ENCODE peak calls at places on chromosome 15, in nine cellular contexts. C, X, A, G, E, W, T, K and H are unnamed samples.
A peak's percentile ranks its signal among the peaks of the same experiment; 100 is the strongest.

GRCh38 chr15:100680726-100681125 is 78.3 kb downstream of the ASB7 start:
- DNase-seq in E (no peak), C (no peak), W (no peak), K (no peak), T (no peak), A (no peak), G (no peak), X (no peak), H (no peak)

GRCh38 chr15:91561371-91562100 is 292.0 kb upstream of the SLCO3A1 start:
- DNase-seq in X (peak; percentile 67), T (no peak), C (peak; percentile 97), A (peak; percentile 3), E (peak; percentile 98), W (no peak), K (no peak), G (peak; percentile 37), H (no peak)

GRCh38 chr15:32700501-32701150 is 17.2 kb upstream of the GREM1 start:
- DNase-seq in W (peak; percentile 67), G (no peak), E (no peak), C (no peak), A (no peak), K (peak; percentile 52), X (no peak), T (no peak), H (no peak)

GRCh38 chr15:33654859-33655258 is 313.4 kb upstream of the CHRM5 start:
- DNase-seq in X (no peak), E (no peak), A (peak; percentile 16), K (no peak), G (no peak), C (peak; percentile 38), W (no peak), T (no peak), H (peak; percentile 46)

GRCh38 chr15:41256577-41257038 is 25.5 kb downstream of the CHP1 start:
- DNase-seq in T (no peak), E (no peak), C (no peak), X (no peak), K (no peak), G (no peak), W (no peak), A (no peak), H (no peak)

GRCh38 chr15:33328105-33328504 is 17.3 kb downstream of the RYR3 start:
- DNase-seq in G (no peak), K (no peak), A (peak; percentile 12), W (no peak), C (no peak), E (no peak), T (no peak), X (no peak), H (no peak)

GRCh38 chr15:55816017-55816416 is 73.1 kb upstream of the PRTG start:
- DNase-seq in X (no peak), C (peak; percentile 39), G (no peak), E (peak; percentile 48), K (no peak), W (no peak), A (no peak), T (no peak), H (no peak)

GRCh38 chr15:64464271-64465005 is 4.1 kb downstream of the ZNF609 start:
- DNase-seq in C (peak; percentile 51), A (no peak), W (no peak), T (no peak), E (peak; percentile 56), K (no peak), G (peak; percentile 23), X (no peak), H (no peak)

GRCh38 chr15:25242957-25243799 is 195.6 kb downstream of the UBE3A start:
- DNase-seq in T (peak; percentile 59), E (no peak), G (peak; percentile 5), W (peak; percentile 17), A (no peak), C (no peak), X (peak; percentile 53), K (no peak), H (no peak)

GRCh38 chr15:95840004-95840403 is 490.5 kb upstream of the NR2F2 start:
- DNase-seq in W (no peak), K (no peak), A (no peak), T (no peak), X (peak; percentile 81), E (peak; percentile 93), G (peak; percentile 64), C (peak; percentile 80), H (no peak)

GRCh38 chr15:53038542-53038941 is 248.4 kb upstream of the ONECUT1 start:
- DNase-seq in K (no peak), E (no peak), C (no peak), X (no peak), G (no peak), W (no peak), A (peak; percentile 15), T (no peak), H (no peak)

DNA sequence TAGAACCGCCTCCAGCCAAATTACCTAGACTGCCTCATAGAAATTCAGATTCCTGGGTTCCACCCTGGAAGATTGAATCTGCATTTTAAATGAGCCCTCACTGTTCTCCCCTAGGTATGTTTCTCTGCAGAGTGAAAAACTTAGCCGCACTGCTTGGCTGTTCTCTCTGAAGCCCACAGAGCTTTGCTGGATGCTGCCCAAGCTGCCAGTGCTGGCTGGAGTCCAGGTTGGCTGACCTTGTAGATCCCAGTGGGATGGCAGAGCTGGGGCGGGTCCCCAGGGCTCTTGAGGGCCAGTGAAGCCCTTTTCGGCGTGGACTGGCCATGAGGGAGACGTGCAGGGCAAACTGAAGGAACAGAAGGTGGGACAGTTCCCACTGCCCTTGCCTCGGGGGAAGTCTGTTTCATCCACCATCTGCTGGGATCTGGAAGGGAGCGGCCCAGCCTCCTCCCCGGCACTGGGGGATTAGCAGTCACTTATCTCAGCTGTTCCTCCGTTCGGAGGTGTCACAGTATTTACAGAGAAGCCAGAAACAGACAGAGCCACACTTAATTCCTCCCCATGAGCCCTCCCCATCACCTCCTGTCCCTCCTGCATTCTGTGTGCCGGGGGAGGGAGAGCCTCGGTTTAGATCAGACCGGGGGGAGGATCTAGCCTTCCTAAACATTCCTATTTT is 3.9 kb upstream of the ACTC1 start:
- DNase-seq in E (no peak), K (peak; percentile 47), A (peak; percentile 56), X (no peak), G (no peak), C (no peak), T (no peak), W (peak; percentile 55), H (peak; percentile 33)
- H3K4me3 ChIP-seq in E (no peak overlapping the region), K (no peak overlapping the region), A (no peak overlapping the region), X (no peak overlapping the region), G (no peak overlapping the region), C (no peak overlapping the region), T (no peak overlapping the region), W (no peak overlapping the region), H (no peak overlapping the region)

GRCh38 chr15:59941612-59942011 is 62.5 kb upstream of the FOXB1 start:
- DNase-seq in T (no peak), W (no peak), K (no peak), X (no peak), G (no peak), E (no peak), A (peak; percentile 61), C (no peak), H (no peak)
- H3K27me3 ChIP-seq in T (peaks cover 9% of the 10 kb centered on the region), W (peaks cover 4% of the 10 kb centered on the region), K (no peaks in the 10 kb centered on the region), X (no peaks in the 10 kb centered on the region), G (no peaks in the 10 kb centered on the region), E (no peaks in the 10 kb centered on the region), A (no peaks in the 10 kb centered on the region), C (peaks cover 8% of the 10 kb centered on the region), H (no peaks in the 10 kb centered on the region)

GRCh38 chr15:76197703-76198455 is 113.4 kb downstream of the ETFA start:
- DNase-seq in T (peak; percentile 50), X (peak; percentile 56), G (no peak), C (peak; percentile 64), K (no peak), W (peak; percentile 69), E (no peak), A (no peak), H (no peak)

GRCh38 chr15:76200641-76201105 is 110.6 kb downstream of the ETFA start:
- DNase-seq in K (no peak), X (peak; percentile 44), E (no peak), W (peak; percentile 41), A (no peak), G (no peak), C (no peak), T (no peak), H (peak; percentile 46)

GRCh38 chr15:76198456-76199105 is 112.7 kb downstream of the ETFA start:
- DNase-seq in G (no peak), X (peak; percentile 53), W (no peak), T (peak; percentile 52), E (no peak), K (no peak), C (no peak), A (no peak), H (peak; percentile 14)

GRCh38 chr15:76200083-76200465 is 111.2 kb downstream of the ETFA start:
- DNase-seq in A (no peak), C (no peak), E (no peak), X (peak; percentile 56), W (no peak), K (no peak), G (no peak), T (no peak), H (no peak)

DNA sequence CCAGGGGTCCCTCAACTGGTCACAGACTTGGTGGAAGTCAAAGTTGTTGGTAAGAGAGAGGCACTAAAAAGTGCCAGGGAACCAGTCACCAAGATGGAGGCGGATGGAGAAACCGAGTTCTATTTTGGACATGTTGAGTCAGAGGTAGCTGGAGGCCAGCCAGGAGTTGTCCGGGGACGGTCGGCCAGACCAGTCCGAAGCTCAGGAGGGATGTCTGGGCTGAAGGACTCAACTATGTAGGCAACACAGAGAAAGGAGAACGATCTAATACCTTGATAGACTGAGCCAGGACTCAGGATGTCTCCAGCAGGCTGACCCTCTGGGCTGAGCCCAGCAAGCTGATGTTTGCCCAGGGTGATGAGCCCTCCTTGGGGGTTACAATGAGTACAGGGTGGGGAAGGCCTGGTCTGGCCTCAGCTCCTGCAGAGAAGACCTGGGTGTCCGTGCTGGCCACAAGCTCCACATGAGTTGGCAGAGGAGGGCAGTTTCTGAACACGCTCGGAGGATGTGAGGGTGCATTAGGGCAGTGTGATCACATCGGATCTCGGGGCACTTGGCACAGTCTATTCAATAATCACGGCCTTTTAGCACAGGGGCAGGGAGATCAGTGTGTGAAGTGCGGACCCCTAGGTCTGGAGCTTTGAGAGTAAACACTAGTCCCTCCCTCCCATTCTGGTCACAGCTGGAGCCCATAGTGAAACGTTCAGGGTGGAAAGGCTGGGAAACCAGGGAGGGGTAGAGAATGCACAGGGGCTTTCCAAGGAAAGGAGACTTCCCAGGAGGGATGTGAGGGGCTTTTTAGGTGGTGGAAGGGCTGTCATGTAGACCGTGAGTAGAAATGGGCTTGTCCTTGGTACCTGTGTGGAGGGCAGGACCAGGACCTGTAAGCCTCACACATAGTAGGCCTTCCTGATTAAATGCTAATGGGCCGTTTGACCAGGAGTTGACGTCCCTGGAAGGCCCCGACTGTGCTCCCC is 111.9 kb downstream of the ETFA start:
- DNase-seq in K (no peak), T (no peak), W (no peak), E (peak; percentile 79), X (peak; percentile 88), G (peak; percentile 80), A (no peak), C (peak; percentile 92), H (peak; percentile 75)
- H3K36me3 ChIP-seq in K (no peaks in the 10 kb centered on the region), T (peaks cover 13% of the 10 kb centered on the region), W (no peaks in the 10 kb centered on the region), E (no peaks in the 10 kb centered on the region), X (no peaks in the 10 kb centered on the region), G (no peaks in the 10 kb centered on the region), A (no peaks in the 10 kb centered on the region), C (no peaks in the 10 kb centered on the region), H (no peaks in the 10 kb centered on the region)

DNA sequence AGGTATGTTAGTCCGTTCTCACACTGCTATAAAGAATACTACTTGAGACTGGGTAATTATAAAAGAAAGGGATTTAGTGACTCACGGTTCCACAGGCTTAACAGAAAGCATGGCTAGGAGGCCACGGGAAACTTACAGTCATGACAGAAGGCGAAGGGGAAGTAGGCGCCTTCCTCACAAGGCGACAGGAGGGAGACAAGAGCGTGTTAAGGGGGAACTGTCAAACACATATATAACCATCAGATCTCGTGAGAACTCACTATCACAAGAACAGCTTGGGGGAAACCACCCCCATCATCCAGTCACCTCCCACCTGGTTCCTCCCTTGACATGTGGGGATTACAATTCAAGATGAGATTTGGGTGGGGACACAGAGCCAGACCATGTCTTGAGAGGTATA is 30.4 kb downstream of the SPRED1 start:
- DNase-seq in X (no peak), W (no peak), C (no peak), G (no peak), T (no peak), K (no peak), A (no peak), E (no peak), H (no peak)
- H3K4me3 ChIP-seq in X (no peak overlapping the region), W (no peak overlapping the region), C (no peak overlapping the region), G (no peak overlapping the region), T (no peak overlapping the region), K (no peak overlapping the region), A (no peak overlapping the region), E (no peak overlapping the region), H (no peak overlapping the region)